ENCODE peak calls at places on chromosome 6, in nine cellular contexts. E is endothelial cell, W is GM13977, O is heart left ventricle, I is osteocyte, L is choroid plexus epithelial cell, T is right lobe of liver, U is GM23338, R is mesothelial cell of epicardium. P is an unnamed sample.

GRCh38 chr6:41596807-41597206 is 41.5 kb upstream of the MDFI start:
- DNase-seq in E (no peak), W (no peak), O (no peak), I (no peak), L (no peak), T (peak), U (no peak), R (no peak), P (no peak)

GRCh38 chr6:47175656-47176055 is 133.5 kb upstream of the ADGRF1 start:
- DNase-seq in E (no peak), W (no peak), O (no peak), I (no peak), L (no peak), T (no peak), U (no peak), R (no peak), P (no peak)

GRCh38 chr6:159899994-159900745 is 9.4 kb downstream of the MAS1 start:
- DNase-seq in E (no peak), W (no peak), O (no peak), I (no peak), L (peak), T (no peak), U (no peak), R (no peak), P (no peak)

GRCh38 chr6:107657755-107658461 is 166.2 kb downstream of the SCML4 start:
- DNase-seq in E (no peak), W (peak), O (peak), I (peak), L (peak), T (peak), U (peak), R (no peak), P (peak)

GRCh38 chr6:131210469-131210868 is 75.2 kb downstream of the AKAP7 start:
- DNase-seq in E (no peak), W (no peak), O (no peak), I (no peak), L (no peak), T (no peak), U (no peak), R (no peak), P (no peak)

GRCh38 chr6:33947047-33947446 is 143.2 kb upstream of the MLN start:
- DNase-seq in E (no peak), W (no peak), O (no peak), I (no peak), L (no peak), T (no peak), U (no peak), R (no peak), P (no peak)

GRCh38 chr6:119079288-119079809 is 885 bp upstream of the FAM184A start:
- DNase-seq in E (no peak), W (no peak), O (no peak), I (no peak), L (peak), T (no peak), U (no peak), R (no peak), P (no peak)

GRCh38 chr6:20740727-20741126 is 206.5 kb downstream of the CDKAL1 start:
- DNase-seq in E (no peak), W (no peak), O (no peak), I (no peak), L (no peak), T (no peak), U (no peak), R (no peak), P (no peak)

GRCh38 chr6:42451595-42452170 is at the start of gene TRERF1:
- DNase-seq in E (peak), W (no peak), O (peak), I (peak), L (peak), T (peak), U (peak), R (peak), P (peak)

GRCh38 chr6:108252055-108252454 is 8.8 kb downstream of the SNX3 start:
- DNase-seq in E (no peak), W (no peak), O (no peak), I (no peak), L (no peak), T (no peak), U (no peak), R (no peak), P (no peak)

GRCh38 chr6:41787219-41787917 is at the start of gene TOMM6:
- DNase-seq in E (peak), W (peak), O (peak), I (peak), L (peak), T (peak), U (peak), R (peak), P (peak)

GRCh38 chr6:131027326-131027725 is 35.7 kb downstream of the EPB41L2 start:
- DNase-seq in E (no peak), W (no peak), O (no peak), I (no peak), L (no peak), T (no peak), U (no peak), R (no peak), P (no peak)

GRCh38 chr6:143965503-143966171 is 42.4 kb downstream of the PLAGL1 start:
- DNase-seq in E (no peak), W (no peak), O (no peak), I (no peak), L (peak), T (no peak), U (no peak), R (no peak), P (no peak)

GRCh38 chr6:1987640-1988039 is 257.8 kb downstream of the GMDS start:
- DNase-seq in E (no peak), W (no peak), O (no peak), I (no peak), L (peak), T (no peak), U (no peak), R (no peak), P (no peak)

GRCh38 chr6:12343440-12344162 is 53.4 kb downstream of the EDN1 start:
- DNase-seq in E (no peak), W (no peak), O (no peak), I (no peak), L (peak), T (peak), U (no peak), R (no peak), P (no peak)

GRCh38 chr6:106149472-106150069 is 63.4 kb downstream of the PRDM1 start:
- DNase-seq in E (no peak), W (peak), O (no peak), I (no peak), L (no peak), T (no peak), U (no peak), R (no peak), P (no peak)

GRCh38 chr6:109202409-109203264 is 107.3 kb downstream of the CEP57L1 start:
- DNase-seq in E (no peak), W (no peak), O (no peak), I (no peak), L (no peak), T (no peak), U (peak), R (no peak), P (no peak)

GRCh38 chr6:83057705-83058321 is 7.8 kb downstream of the UBE3D start:
- DNase-seq in E (peak), W (peak), O (peak), I (no peak), L (peak), T (peak), U (peak), R (peak), P (no peak)

GRCh38 chr6:44072959-44073611 is 54.2 kb downstream of the MRPL14 start:
- DNase-seq in E (peak), W (peak), O (peak), I (peak), L (peak), T (peak), U (peak), R (peak), P (peak)

GRCh38 chr6:136571065-136571464 is 20.8 kb upstream of the MAP7 start:
- DNase-seq in E (no peak), W (no peak), O (no peak), I (no peak), L (no peak), T (no peak), U (peak), R (no peak), P (no peak)

GRCh38 chr6:96340164-96340563 is 181.4 kb upstream of the UFL1 start:
- DNase-seq in E (no peak), W (no peak), O (no peak), I (no peak), L (no peak), T (no peak), U (no peak), R (no peak), P (no peak)

GRCh38 chr6:41451515-41452163 is 94.5 kb upstream of the FOXP4 start:
- DNase-seq in E (no peak), W (no peak), O (peak), I (no peak), L (peak), T (no peak), U (no peak), R (no peak), P (no peak)

GRCh38 chr6:149864578-149865535 is 698 bp upstream of the LRP11 start:
- DNase-seq in E (peak), W (peak), O (no peak), I (no peak), L (peak), T (no peak), U (peak), R (no peak), P (no peak)
- TF ChIP-seq CTCF in E (peak), W (peak), O (peak), I (peak), L (peak), T (peak), U (peak), R (peak), P (no peak)

DNA sequence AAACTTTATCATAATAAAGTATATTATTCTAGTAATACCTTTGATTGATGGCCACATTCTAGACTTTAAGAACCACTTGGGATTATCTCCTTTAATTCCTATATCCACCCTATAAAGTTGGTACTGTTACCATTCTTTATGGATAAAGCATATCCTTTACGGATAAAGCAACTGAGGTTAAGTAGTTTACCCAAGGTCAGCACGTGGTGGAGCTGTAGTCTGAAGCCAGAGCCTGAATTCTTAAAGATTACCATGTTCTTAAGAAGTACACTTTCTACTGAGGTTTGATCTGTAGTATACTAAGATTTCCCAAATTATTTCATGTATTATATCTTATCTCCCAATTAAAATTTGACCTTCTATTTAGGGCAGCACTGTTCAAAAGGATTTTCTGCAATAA is 3.0 kb upstream of the NCOA7 start:
- DNase-seq in E (no peak), W (no peak), O (no peak), I (no peak), L (peak), T (no peak), U (no peak), R (no peak), P (no peak)
- TF ChIP-seq CTCF in E (no peak), W (peak), O (peak), I (peak), L (peak), T (no peak), U (peak), R (no peak), P (no peak)

GRCh38 chr6:168713839-168714238 is 272.9 kb downstream of the SMOC2 start:
- DNase-seq in E (peak), W (no peak), O (no peak), I (peak), L (peak), T (peak), U (peak), R (no peak), P (no peak)
- TF ChIP-seq CTCF in E (no peak), W (no peak), O (no peak), I (peak), L (peak), T (peak), U (peak), R (no peak), P (no peak)

GRCh38 chr6:112296122-112296521 is 41.8 kb upstream of the LAMA4 start:
- DNase-seq in E (peak), W (no peak), O (no peak), I (no peak), L (peak), T (no peak), U (peak), R (no peak), P (no peak)

GRCh38 chr6:112298021-112298745 is 43.8 kb upstream of the LAMA4 start:
- DNase-seq in E (no peak), W (no peak), O (no peak), I (no peak), L (peak), T (no peak), U (no peak), R (no peak), P (no peak)

GRCh38 chr6:112300888-112301287 is 46.2 kb upstream of the RFPL4B start:
- DNase-seq in E (no peak), W (no peak), O (no peak), I (no peak), L (no peak), T (no peak), U (no peak), R (no peak), P (no peak)

GRCh38 chr6:112298816-112299281 is 44.5 kb upstream of the LAMA4 start:
- DNase-seq in E (no peak), W (no peak), O (no peak), I (no peak), L (peak), T (no peak), U (no peak), R (no peak), P (no peak)

GRCh38 chr6:112296694-112297093 is 42.3 kb upstream of the LAMA4 start:
- DNase-seq in E (no peak), W (no peak), O (no peak), I (no peak), L (peak), T (no peak), U (no peak), R (no peak), P (no peak)
- TF ChIP-seq CTCF in E (no peak), W (no peak), O (no peak), I (no peak), L (no peak), T (no peak), U (no peak), R (no peak), P (no peak)

GRCh38 chr6:157221817-157222175 is 101.5 kb downstream of the TMEM242 start:
- DNase-seq in E (no peak), W (no peak), O (no peak), I (no peak), L (no peak), T (no peak), U (no peak), R (no peak), P (no peak)

GRCh38 chr6:157220485-157220884 is 102.8 kb downstream of the TMEM242 start:
- DNase-seq in E (no peak), W (no peak), O (no peak), I (no peak), L (no peak), T (no peak), U (no peak), R (no peak), P (no peak)

GRCh38 chr6:157222201-157222981 is 100.9 kb downstream of the TMEM242 start:
- DNase-seq in E (no peak), W (no peak), O (no peak), I (no peak), L (no peak), T (no peak), U (no peak), R (no peak), P (no peak)

GRCh38 chr6:157219201-157220200 is 103.8 kb downstream of the TMEM242 start:
- DNase-seq in E (no peak), W (no peak), O (no peak), I (no peak), L (peak), T (no peak), U (peak), R (no peak), P (no peak)

GRCh38 chr6:157221049-157221816 is 102.1 kb downstream of the TMEM242 start:
- DNase-seq in E (peak), W (peak), O (peak), I (no peak), L (peak), T (peak), U (peak), R (peak), P (peak)
- TF ChIP-seq CTCF in E (no peak), W (peak), O (peak), I (no peak), L (peak), T (no peak), U (peak), R (no peak), P (no peak)

GRCh38 chr6:30399390-30400058 is 54.6 kb downstream of the RPP21 start:
- DNase-seq in E (no peak), W (no peak), O (no peak), I (no peak), L (no peak), T (no peak), U (no peak), R (no peak), P (no peak)

GRCh38 chr6:30394139-30394538 is 49.2 kb downstream of the RPP21 start:
- DNase-seq in E (no peak), W (no peak), O (no peak), I (no peak), L (no peak), T (peak), U (no peak), R (no peak), P (no peak)

GRCh38 chr6:30396833-30397479 is 52.0 kb downstream of the RPP21 start:
- DNase-seq in E (peak), W (peak), O (peak), I (peak), L (peak), T (peak), U (peak), R (peak), P (peak)

GRCh38 chr6:30397697-30398096 is 52.7 kb downstream of the RPP21 start:
- DNase-seq in E (no peak), W (no peak), O (no peak), I (no peak), L (no peak), T (no peak), U (peak), R (no peak), P (no peak)
- TF ChIP-seq CTCF in E (no peak), W (peak), O (no peak), I (no peak), L (no peak), T (no peak), U (peak), R (no peak), P (no peak)

DNA sequence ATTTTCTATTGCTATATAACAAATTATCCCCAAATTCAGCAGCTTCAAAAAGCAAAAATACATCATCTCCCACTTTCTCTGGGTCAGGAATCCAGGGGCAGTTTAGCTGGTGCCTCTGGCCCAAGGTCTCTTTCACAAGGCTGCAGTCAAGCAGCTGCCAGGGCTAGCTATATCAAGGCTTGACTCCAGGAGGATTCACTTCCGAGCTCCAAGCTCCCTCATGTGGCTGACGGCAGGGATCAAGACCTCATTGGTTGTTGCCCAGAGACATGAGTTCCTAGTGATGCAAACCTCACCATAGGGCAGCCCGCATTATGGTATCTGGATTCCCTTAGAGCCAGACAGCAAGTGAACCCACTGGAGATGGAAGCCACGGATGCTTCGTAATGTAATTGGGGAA is 1.3 kb upstream of the VNN1 start:
- DNase-seq in E (peak), W (no peak), O (peak), I (no peak), L (peak), T (peak), U (peak), R (no peak), P (no peak)
- TF ChIP-seq CTCF in E (no peak), W (no peak), O (peak), I (no peak), L (peak), T (peak), U (peak), R (no peak), P (no peak)

DNA sequence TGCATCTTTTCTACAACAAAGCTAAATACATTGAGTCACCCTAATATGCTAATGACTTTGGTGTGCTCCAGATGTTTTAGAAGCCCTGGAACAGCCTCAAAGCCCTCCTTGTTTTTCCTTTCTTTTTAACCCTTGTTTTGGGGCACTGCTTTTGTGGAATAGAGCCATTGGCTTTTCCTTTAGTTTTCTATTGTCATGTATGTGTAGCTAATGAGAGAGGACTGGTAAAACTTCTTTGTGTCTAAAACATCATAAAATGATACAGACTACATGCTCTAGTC is 158.8 kb downstream of the JARID2 start:
- DNase-seq in E (no peak), W (no peak), O (no peak), I (no peak), L (no peak), T (no peak), U (no peak), R (no peak), P (no peak)
- TF ChIP-seq CTCF in E (no peak), W (no peak), O (no peak), I (no peak), L (no peak), T (no peak), U (no peak), R (no peak), P (no peak)